ENCODE peak calls at places on chromosomes 12 and 14, in nine cellular contexts. X is T-helper 2 cell; N is NCI-H69; V is A549; M is ACHN; G is activated CD4-positive, CD25-positive, alpha-beta regulatory T cell; U is AG08395; S is cardiac fibroblast; F is fibroblast of villous mesenchyme. T is an unnamed sample.

GRCh38 chr14:88502740-88503139 is 52.1 kb downstream of the PTPN21 start:
- DNase-seq in X (no peak), N (no peak), V (no peak), M (no peak), G (no peak), U (no peak), S (no peak), F (no peak), T (no peak)

GRCh38 chr12:131097247-131098177 is 143.8 kb downstream of the ADGRD1 start:
- DNase-seq in X (no peak), N (peak), V (no peak), M (no peak), G (no peak), U (no peak), S (no peak), F (no peak), T (peak)

GRCh38 chr12:65229441-65229840 is 49.0 kb upstream of the MSRB3 start:
- DNase-seq in X (no peak), N (no peak), V (no peak), M (peak), G (no peak), U (no peak), S (peak), F (peak), T (no peak)

GRCh38 chr14:21244546-21244945 is 24.7 kb downstream of the HNRNPC start:
- DNase-seq in X (no peak), N (no peak), V (no peak), M (no peak), G (no peak), U (no peak), S (no peak), F (peak), T (no peak)

GRCh38 chr12:106127289-106128126 is 11.2 kb downstream of the NUAK1 start:
- DNase-seq in X (no peak), N (peak), V (no peak), M (peak), G (no peak), U (no peak), S (no peak), F (peak), T (no peak)

GRCh38 chr12:111014547-111014946 is 94.2 kb upstream of the MYL2 start:
- DNase-seq in X (no peak), N (no peak), V (no peak), M (no peak), G (no peak), U (no peak), S (no peak), F (no peak), T (no peak)

GRCh38 chr14:96362965-96363750 is at the start of the genes ATG2B and GSKIP:
- DNase-seq in X (peak), N (peak), V (peak), M (peak), G (peak), U (peak), S (peak), F (peak), T (peak)

GRCh38 chr14:70827366-70828151 is 18.2 kb upstream of the MAP3K9 start:
- DNase-seq in X (no peak), N (no peak), V (no peak), M (no peak), G (no peak), U (no peak), S (no peak), F (no peak), T (no peak)

GRCh38 chr12:121741743-121742142 is 29.2 kb downstream of the TMEM120B start:
- DNase-seq in X (no peak), N (no peak), V (no peak), M (no peak), G (no peak), U (no peak), S (no peak), F (no peak), T (no peak)

GRCh38 chr12:111298583-111299436 is 70.1 kb downstream of the PHETA1 start:
- DNase-seq in X (no peak), N (peak), V (peak), M (peak), G (no peak), U (peak), S (peak), F (peak), T (peak)

GRCh38 chr14:31678421-31679249 is 117.4 kb downstream of the NUBPL start:
- DNase-seq in X (no peak), N (no peak), V (no peak), M (no peak), G (no peak), U (no peak), S (no peak), F (no peak), T (no peak)

GRCh38 chr12:27772328-27773049 is 7.5 kb upstream of the KLHL42 start:
- DNase-seq in X (no peak), N (no peak), V (no peak), M (no peak), G (no peak), U (no peak), S (no peak), F (peak), T (no peak)

GRCh38 chr14:72855913-72856312 is 38.0 kb downstream of the DPF3 start:
- DNase-seq in X (no peak), N (no peak), V (no peak), M (no peak), G (no peak), U (peak), S (peak), F (peak), T (no peak)

GRCh38 chr12:50621435-50622304 is 116.9 kb downstream of the DIP2B start:
- DNase-seq in X (no peak), N (peak), V (no peak), M (no peak), G (no peak), U (no peak), S (no peak), F (no peak), T (no peak)

GRCh38 chr12:29282452-29282851 is 98.5 kb downstream of the ERGIC2 start:
- DNase-seq in X (no peak), N (no peak), V (no peak), M (no peak), G (no peak), U (no peak), S (peak), F (peak), T (no peak)

GRCh38 chr14:84025258-84026012 is 1504.5 kb upstream of the FLRT2 start:
- DNase-seq in X (no peak), N (no peak), V (no peak), M (no peak), G (no peak), U (no peak), S (peak), F (no peak), T (no peak)

GRCh38 chr12:124740691-124741137 is 123.0 kb downstream of the SCARB1 start:
- DNase-seq in X (no peak), N (no peak), V (no peak), M (peak), G (no peak), U (no peak), S (peak), F (peak), T (no peak)

GRCh38 chr14:52781629-52782028 is 9.8 kb downstream of the GNPNAT1 start:
- DNase-seq in X (no peak), N (no peak), V (no peak), M (no peak), G (no peak), U (no peak), S (no peak), F (peak), T (no peak)

GRCh38 chr14:74737753-74738325 is 24.9 kb downstream of the FCF1 start:
- DNase-seq in X (no peak), N (no peak), V (no peak), M (peak), G (no peak), U (no peak), S (peak), F (peak), T (no peak)

GRCh38 chr12:49885663-49886461 is 17.8 kb downstream of the FAIM2 start:
- DNase-seq in X (no peak), N (no peak), V (no peak), M (no peak), G (no peak), U (no peak), S (no peak), F (no peak), T (no peak)

GRCh38 chr14:68566075-68566474 is 226.8 kb downstream of the ZFP36L1 start:
- DNase-seq in X (no peak), N (no peak), V (no peak), M (no peak), G (no peak), U (no peak), S (no peak), F (no peak), T (no peak)

GRCh38 chr12:107393043-107393725 is 292.4 kb upstream of the PWP1 start:
- DNase-seq in X (no peak), N (peak), V (no peak), M (no peak), G (no peak), U (no peak), S (no peak), F (no peak), T (no peak)

GRCh38 chr12:132525011-132525832 is 35.3 kb downstream of the FBRSL1 start:
- DNase-seq in X (no peak), N (no peak), V (no peak), M (peak), G (no peak), U (no peak), S (no peak), F (no peak), T (no peak)

GRCh38 chr14:74988131-74988530 is 14.6 kb upstream of the EIF2B2 start:
- DNase-seq in X (no peak), N (no peak), V (peak), M (peak), G (no peak), U (peak), S (peak), F (peak), T (no peak)

GRCh38 chr12:107134558-107134957 is 41.2 kb upstream of the CRY1 start:
- DNase-seq in X (peak), N (peak), V (peak), M (peak), G (no peak), U (no peak), S (no peak), F (no peak), T (no peak)

GRCh38 chr14:33056213-33056612 is 117.5 kb downstream of the NPAS3 start:
- DNase-seq in X (no peak), N (peak), V (no peak), M (no peak), G (no peak), U (no peak), S (no peak), F (no peak), T (no peak)

GRCh38 chr12:538731-539539 is 79.2 kb downstream of the B4GALNT3 start:
- DNase-seq in X (peak), N (peak), V (no peak), M (peak), G (no peak), U (peak), S (peak), F (peak), T (peak)

GRCh38 chr12:117595751-117596150 is 234.3 kb upstream of the NOS1 start:
- DNase-seq in X (no peak), N (peak), V (no peak), M (no peak), G (no peak), U (no peak), S (no peak), F (no peak), T (no peak)

GRCh38 chr12:62763319-62763718 is 171.6 kb downstream of the PPM1H start:
- DNase-seq in X (no peak), N (no peak), V (no peak), M (no peak), G (no peak), U (no peak), S (no peak), F (no peak), T (no peak)

GRCh38 chr14:55867726-55868125 is 250.5 kb upstream of the PELI2 start:
- DNase-seq in X (no peak), N (no peak), V (no peak), M (no peak), G (no peak), U (no peak), S (no peak), F (no peak), T (no peak)

GRCh38 chr12:65133879-65134278 is 12.8 kb upstream of the WIF1 start:
- DNase-seq in X (no peak), N (no peak), V (no peak), M (no peak), G (no peak), U (no peak), S (no peak), F (no peak), T (no peak)